ENCODE peak calls at places on chromosomes 1 and 21, in five cellular contexts. One of them, this sample, is unnamed.

GRCh38 chr1:90189889-90190288 is 195.0 kb downstream of the ZNF326 start:
- DNase-seq in NB4: no peak
- DNase-seq in right lobe of liver: no peak
- DNase-seq in A549: no peak
- DNase-seq in body of pancreas: no peak
- DNase-seq in this sample: no peak

GRCh38 chr1:15351301-15351700 is 58.4 kb upstream of the EFHD2 start:
- DNase-seq in NB4: no peak
- DNase-seq in right lobe of liver: no peak
- DNase-seq in A549: no peak
- DNase-seq in body of pancreas: no peak
- DNase-seq in this sample: no peak

GRCh38 chr21:36847189-36847588 is 119.3 kb downstream of the HLCS start:
- DNase-seq in NB4: no peak
- DNase-seq in right lobe of liver: no peak
- DNase-seq in A549: peak; percentile 62
- DNase-seq in body of pancreas: no peak
- DNase-seq in this sample: peak; percentile 66

GRCh38 chr1:109923946-109924275 is 13.3 kb downstream of the CSF1 start:
- DNase-seq in NB4: no peak
- DNase-seq in right lobe of liver: no peak
- DNase-seq in A549: no peak
- DNase-seq in body of pancreas: no peak
- DNase-seq in this sample: no peak

GRCh38 chr1:178493301-178493741 is 3.4 kb downstream of the CLEC20A start:
- DNase-seq in NB4: no peak
- DNase-seq in right lobe of liver: no peak
- DNase-seq in A549: no peak
- DNase-seq in body of pancreas: no peak
- DNase-seq in this sample: no peak

GRCh38 chr1:35298464-35298863 is 30.0 kb downstream of the ZMYM4 start:
- DNase-seq in NB4: peak; percentile 46
- DNase-seq in right lobe of liver: no peak
- DNase-seq in A549: peak; percentile 28
- DNase-seq in body of pancreas: peak; percentile 16
- DNase-seq in this sample: peak; percentile 7

GRCh38 chr1:27192039-27192529 is 37.2 kb upstream of the SLC9A1 start:
- DNase-seq in NB4: peak; percentile 33
- DNase-seq in right lobe of liver: peak; percentile 64
- DNase-seq in A549: peak; percentile 88
- DNase-seq in body of pancreas: peak; percentile 17
- DNase-seq in this sample: peak; percentile 56

GRCh38 chr1:53195913-53196484 is 625 bp upstream of the CPT2 start:
- DNase-seq in NB4: no peak
- DNase-seq in right lobe of liver: peak; percentile 58
- DNase-seq in A549: no peak
- DNase-seq in body of pancreas: no peak
- DNase-seq in this sample: no peak

GRCh38 chr1:29240400-29240837 is 4.1 kb downstream of the PTPRU start:
- DNase-seq in NB4: no peak
- DNase-seq in right lobe of liver: no peak
- DNase-seq in A549: no peak
- DNase-seq in body of pancreas: no peak
- DNase-seq in this sample: no peak

GRCh38 chr1:58573138-58573537 is 3.9 kb downstream of the TACSTD2 start:
- DNase-seq in NB4: no peak
- DNase-seq in right lobe of liver: no peak
- DNase-seq in A549: no peak
- DNase-seq in body of pancreas: no peak
- DNase-seq in this sample: no peak

GRCh38 chr1:21338568-21339401 is 48.5 kb upstream of the ECE1 start:
- DNase-seq in NB4: no peak
- DNase-seq in right lobe of liver: peak; percentile 90
- DNase-seq in A549: peak; percentile 78
- DNase-seq in body of pancreas: peak; percentile 96
- DNase-seq in this sample: peak; percentile 49

GRCh38 chr1:98749152-98749756 is 87.7 kb downstream of the SNX7 start:
- DNase-seq in NB4: peak; percentile 20
- DNase-seq in right lobe of liver: no peak
- DNase-seq in A549: peak; percentile 2
- DNase-seq in body of pancreas: no peak
- DNase-seq in this sample: peak; percentile 33

GRCh38 chr1:14339288-14339687 is 259.2 kb upstream of the KAZN start:
- DNase-seq in NB4: no peak
- DNase-seq in right lobe of liver: no peak
- DNase-seq in A549: no peak
- DNase-seq in body of pancreas: no peak
- DNase-seq in this sample: no peak

GRCh38 chr1:14345925-14346550 is 252.4 kb upstream of the KAZN start:
- DNase-seq in NB4: no peak
- DNase-seq in right lobe of liver: no peak
- DNase-seq in A549: no peak
- DNase-seq in body of pancreas: no peak
- DNase-seq in this sample: no peak

GRCh38 chr1:14338509-14338908 is 260.0 kb upstream of the KAZN start:
- DNase-seq in NB4: no peak
- DNase-seq in right lobe of liver: no peak
- DNase-seq in A549: no peak
- DNase-seq in body of pancreas: no peak
- DNase-seq in this sample: no peak

GRCh38 chr1:14334336-14335176 is 263.9 kb upstream of the KAZN start:
- DNase-seq in NB4: no peak
- DNase-seq in right lobe of liver: no peak
- DNase-seq in A549: no peak
- DNase-seq in body of pancreas: no peak
- DNase-seq in this sample: peak; percentile 49

GRCh38 chr1:14340244-14340800 is 258.2 kb upstream of the KAZN start:
- DNase-seq in NB4: no peak
- DNase-seq in right lobe of liver: no peak
- DNase-seq in A549: no peak
- DNase-seq in body of pancreas: no peak
- DNase-seq in this sample: no peak
- TF ChIP-seq CTCF in NB4: no peak
- TF ChIP-seq CTCF in right lobe of liver: no peak
- TF ChIP-seq CTCF in A549: no peak
- TF ChIP-seq CTCF in body of pancreas: no peak
- TF ChIP-seq CTCF in this sample: no peak

GRCh38 chr1:59755084-59755685 is 59.6 kb upstream of the HOOK1 start:
- DNase-seq in NB4: no peak
- DNase-seq in right lobe of liver: no peak
- DNase-seq in A549: no peak
- DNase-seq in body of pancreas: no peak
- DNase-seq in this sample: no peak

GRCh38 chr1:59763418-59763817 is 51.3 kb upstream of the HOOK1 start:
- DNase-seq in NB4: no peak
- DNase-seq in right lobe of liver: no peak
- DNase-seq in A549: no peak
- DNase-seq in body of pancreas: no peak
- DNase-seq in this sample: no peak

GRCh38 chr1:59761440-59761839 is 53.3 kb upstream of the HOOK1 start:
- DNase-seq in NB4: no peak
- DNase-seq in right lobe of liver: no peak
- DNase-seq in A549: no peak
- DNase-seq in body of pancreas: no peak
- DNase-seq in this sample: no peak

GRCh38 chr1:59757185-59757747 is 57.5 kb upstream of the HOOK1 start:
- DNase-seq in NB4: no peak
- DNase-seq in right lobe of liver: no peak
- DNase-seq in A549: no peak
- DNase-seq in body of pancreas: no peak
- DNase-seq in this sample: no peak

DNA sequence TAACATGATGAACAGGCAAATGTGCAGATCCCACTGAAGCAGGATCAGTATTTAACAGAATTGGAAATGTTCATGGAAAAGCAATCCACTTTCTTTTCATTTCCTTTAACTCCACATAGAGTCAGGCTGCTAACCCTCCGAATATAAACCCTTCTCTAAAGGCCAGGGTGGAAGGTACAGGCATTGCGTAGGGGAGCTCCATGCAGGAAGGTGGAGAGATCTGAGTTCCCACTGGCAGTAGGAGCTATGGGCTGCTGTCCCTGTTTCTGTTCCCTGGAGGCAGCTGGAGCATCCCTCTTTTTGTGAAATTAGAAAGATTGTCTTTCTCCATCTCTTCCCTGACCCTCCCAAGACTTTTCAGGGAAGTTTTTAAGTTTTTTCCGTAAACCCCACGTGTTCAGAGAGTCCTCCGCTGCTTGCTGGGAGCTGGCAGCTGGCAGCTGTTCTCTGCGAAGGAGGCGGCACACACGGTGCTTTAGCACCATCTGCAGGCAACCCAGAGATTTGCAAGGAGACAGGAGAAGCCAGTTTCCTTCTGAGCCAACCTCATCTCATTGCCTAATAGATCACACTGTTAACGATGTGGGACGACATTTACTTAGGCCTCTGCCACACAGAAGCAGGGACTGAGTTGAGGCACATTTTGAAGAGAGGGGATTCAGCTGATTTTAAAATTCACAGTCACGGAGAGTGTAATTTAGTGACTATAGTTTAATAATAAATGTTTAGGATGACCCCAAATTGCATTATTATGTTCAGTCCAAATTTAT is 55.4 kb upstream of the HOOK1 start:
- DNase-seq in NB4: peak; percentile 88
- DNase-seq in right lobe of liver: peak; percentile 74
- DNase-seq in A549: peak; percentile 71
- DNase-seq in body of pancreas: peak; percentile 87
- DNase-seq in this sample: peak; percentile 86
- H3K4me3 ChIP-seq in NB4: peak overlapping the region; percentile 34
- H3K4me3 ChIP-seq in right lobe of liver: no peak overlapping the region
- H3K4me3 ChIP-seq in A549: no peak overlapping the region
- H3K4me3 ChIP-seq in body of pancreas: no peak overlapping the region
- H3K4me3 ChIP-seq in this sample: no peak overlapping the region

GRCh38 chr1:151243683-151244216 is 10.8 kb upstream of the PSMD4 start:
- DNase-seq in NB4: no peak
- DNase-seq in right lobe of liver: no peak
- DNase-seq in A549: no peak
- DNase-seq in body of pancreas: no peak
- DNase-seq in this sample: no peak
- TF ChIP-seq CTCF in NB4: no peak
- TF ChIP-seq CTCF in right lobe of liver: no peak
- TF ChIP-seq CTCF in A549: no peak
- TF ChIP-seq CTCF in body of pancreas: no peak
- TF ChIP-seq CTCF in this sample: no peak

GRCh38 chr1:56462209-56462608 is 117.2 kb downstream of the PLPP3 start:
- DNase-seq in NB4: no peak
- DNase-seq in right lobe of liver: no peak
- DNase-seq in A549: no peak
- DNase-seq in body of pancreas: no peak
- DNase-seq in this sample: no peak
- H3K4me3 ChIP-seq in NB4: no peak overlapping the region
- H3K4me3 ChIP-seq in right lobe of liver: no peak overlapping the region
- H3K4me3 ChIP-seq in A549: no peak overlapping the region
- H3K4me3 ChIP-seq in body of pancreas: no peak overlapping the region
- H3K4me3 ChIP-seq in this sample: no peak overlapping the region

GRCh38 chr1:44035726-44036408 is 4.6 kb upstream of the SLC6A9 start:
- DNase-seq in NB4: peak; percentile 38
- DNase-seq in right lobe of liver: peak; percentile 46
- DNase-seq in A549: no peak
- DNase-seq in body of pancreas: peak; percentile 35
- DNase-seq in this sample: no peak
- TF ChIP-seq CTCF in NB4: peak; percentile 25
- TF ChIP-seq CTCF in right lobe of liver: no peak
- TF ChIP-seq CTCF in A549: no peak
- TF ChIP-seq CTCF in body of pancreas: no peak
- TF ChIP-seq CTCF in this sample: no peak

GRCh38 chr1:57367945-57368344 is 55.9 kb downstream of the DAB1 start:
- DNase-seq in NB4: no peak
- DNase-seq in right lobe of liver: no peak
- DNase-seq in A549: peak; percentile 0
- DNase-seq in body of pancreas: no peak
- DNase-seq in this sample: no peak
- H3K4me3 ChIP-seq in NB4: no peak overlapping the region
- H3K4me3 ChIP-seq in right lobe of liver: no peak overlapping the region
- H3K4me3 ChIP-seq in A549: no peak overlapping the region
- H3K4me3 ChIP-seq in body of pancreas: no peak overlapping the region
- H3K4me3 ChIP-seq in this sample: no peak overlapping the region

GRCh38 chr1:100352267-100353072 is at the start of gene CDC14A:
- DNase-seq in NB4: peak; percentile 97
- DNase-seq in right lobe of liver: peak; percentile 92
- DNase-seq in A549: peak; percentile 95
- DNase-seq in body of pancreas: peak; percentile 91
- DNase-seq in this sample: peak; percentile 98
- TF ChIP-seq CTCF in NB4: no peak
- TF ChIP-seq CTCF in right lobe of liver: no peak
- TF ChIP-seq CTCF in A549: no peak
- TF ChIP-seq CTCF in body of pancreas: no peak
- TF ChIP-seq CTCF in this sample: no peak